ENCODE peak calls at places on chromosomes 13 and 19, in six cellular contexts. V, T, I, Z, R and C are unnamed samples.

GRCh38 chr19:14562660-14563589 is 8.9 kb downstream of the NDUFB7 start:
- DNase-seq in V (peak; percentile 67), T (no peak), I (no peak), Z (no peak), R (no peak), C (no peak)

GRCh38 chr19:53521373-53522202 is 16.4 kb upstream of the ZNF331 start:
- DNase-seq in V (peak; percentile 60), T (peak; percentile 18), I (no peak), Z (no peak), R (no peak), C (no peak)

GRCh38 chr19:29540128-29540527 is 14.3 kb downstream of the VSTM2B start:
- DNase-seq in V (no peak), T (no peak), I (no peak), Z (peak; percentile 1), R (no peak), C (no peak)

GRCh38 chr13:97224544-97225324 is 2.6 kb downstream of the MBNL2 start:
- DNase-seq in V (no peak), T (peak; percentile 84), I (no peak), Z (no peak), R (peak; percentile 69), C (peak; percentile 66)

GRCh38 chr19:10009269-10009665 is 1.0 kb downstream of the COL5A3 start:
- DNase-seq in V (peak; percentile 90), T (peak; percentile 58), I (peak; percentile 84), Z (peak; percentile 44), R (peak; percentile 75), C (peak; percentile 80)

GRCh38 chr13:77752512-77753069 is 55.1 kb downstream of the SLAIN1 start:
- DNase-seq in V (no peak), T (no peak), I (no peak), Z (no peak), R (no peak), C (no peak)

GRCh38 chr13:75836441-75836840 is 200.3 kb downstream of the LMO7 start:
- DNase-seq in V (no peak), T (peak; percentile 77), I (no peak), Z (no peak), R (no peak), C (no peak)

GRCh38 chr13:99916366-99917103 is 55.0 kb downstream of the ZIC5 start:
- DNase-seq in V (no peak), T (peak; percentile 34), I (peak; percentile 19), Z (no peak), R (peak; percentile 70), C (peak; percentile 55)

GRCh38 chr13:47831265-47831664 is 169.8 kb downstream of the SUCLA2 start:
- DNase-seq in V (no peak), T (no peak), I (no peak), Z (no peak), R (no peak), C (peak; percentile 76)

GRCh38 chr13:20301391-20302071 is 69.4 kb upstream of the GJB6 start:
- DNase-seq in V (peak; percentile 58), T (no peak), I (peak; percentile 12), Z (peak; percentile 26), R (no peak), C (peak; percentile 72)

GRCh38 chr19:10091892-10092641 is 6.0 kb downstream of the SHFL start:
- DNase-seq in V (peak; percentile 34), T (no peak), I (no peak), Z (no peak), R (no peak), C (no peak)

GRCh38 chr13:45464687-45465453 is at the start of gene COG3:
- DNase-seq in V (peak; percentile 97), T (peak; percentile 95), I (peak; percentile 95), Z (peak; percentile 90), R (peak; percentile 96), C (peak; percentile 95)

GRCh38 chr13:20824762-20825161 is 51.0 kb upstream of the EEF1AKMT1 start:
- DNase-seq in V (no peak), T (no peak), I (no peak), Z (no peak), R (peak; percentile 46), C (no peak)

GRCh38 chr13:23509781-23510543 is 60.2 kb upstream of the TNFRSF19 start:
- DNase-seq in V (no peak), T (no peak), I (no peak), Z (no peak), R (peak; percentile 74), C (peak; percentile 77)

GRCh38 chr19:17045907-17046502 is 19.4 kb upstream of the CPAMD8 start:
- DNase-seq in V (no peak), T (no peak), I (no peak), Z (no peak), R (no peak), C (no peak)

GRCh38 chr19:2202366-2202765 is 33.8 kb downstream of the PLEKHJ1 start:
- DNase-seq in V (no peak), T (no peak), I (no peak), Z (no peak), R (no peak), C (no peak)

GRCh38 chr13:111270765-111271164 is 49.7 kb upstream of the TEX29 start:
- DNase-seq in V (no peak), T (no peak), I (no peak), Z (no peak), R (peak; percentile 70), C (no peak)

GRCh38 chr13:46622918-46623256 is 69.9 kb downstream of the LRCH1 start:
- DNase-seq in V (no peak), T (peak; percentile 25), I (peak; percentile 63), Z (no peak), R (no peak), C (no peak)

GRCh38 chr19:44635581-44636438 is 7.9 kb upstream of the PVR start:
- DNase-seq in V (no peak), T (no peak), I (no peak), Z (no peak), R (no peak), C (no peak)

GRCh38 chr13:34347784-34348573 is 530.0 kb downstream of the RFC3 start:
- DNase-seq in V (no peak), T (peak; percentile 69), I (no peak), Z (no peak), R (no peak), C (no peak)

GRCh38 chr19:10748924-10749434 is 31.1 kb downstream of the DNM2 start:
- DNase-seq in V (no peak), T (peak; percentile 96), I (no peak), Z (no peak), R (peak; percentile 38), C (no peak)

GRCh38 chr13:21668665-21669599 is 1.9 kb upstream of the FGF9 start:
- DNase-seq in V (peak; percentile 50), T (peak; percentile 25), I (no peak), Z (no peak), R (peak; percentile 7), C (peak; percentile 57)

GRCh38 chr13:28037399-28037798 is 48.9 kb upstream of the URAD start:
- DNase-seq in V (no peak), T (no peak), I (no peak), Z (no peak), R (no peak), C (no peak)

GRCh38 chr13:44165895-44166496 is 207.6 kb upstream of the SERP2 start:
- DNase-seq in V (no peak), T (no peak), I (no peak), Z (no peak), R (no peak), C (no peak)

GRCh38 chr13:34020388-34020787 is 202.4 kb downstream of the RFC3 start:
- DNase-seq in V (no peak), T (no peak), I (no peak), Z (no peak), R (no peak), C (no peak)

GRCh38 chr13:97322740-97323342 is 100.7 kb downstream of the MBNL2 start:
- DNase-seq in V (no peak), T (no peak), I (no peak), Z (no peak), R (peak; percentile 43), C (peak; percentile 52)

DNA sequence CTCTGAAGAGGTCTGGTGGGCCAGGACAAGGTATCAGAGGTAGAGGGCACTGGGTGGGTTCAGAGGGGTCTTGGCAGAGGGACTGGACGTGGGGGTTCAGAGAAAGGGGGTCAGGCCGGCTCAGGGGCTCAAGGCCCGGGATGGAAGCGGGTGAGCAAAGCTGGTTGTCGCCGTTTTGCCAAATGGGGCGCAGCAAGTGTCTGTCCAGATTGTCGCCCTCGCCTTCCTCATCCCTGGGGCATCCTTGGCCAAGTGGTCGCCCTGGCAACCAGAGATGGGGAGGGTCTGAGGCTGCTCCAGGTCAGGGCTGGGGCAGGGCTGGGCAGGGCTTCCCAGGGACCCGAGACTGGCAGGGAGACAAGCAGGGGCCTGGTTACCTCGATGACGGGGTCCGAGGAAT is 6.8 kb downstream of the DOHH start:
- DNase-seq in V (no peak), T (no peak), I (no peak), Z (no peak), R (no peak), C (no peak)
- H3K4me3 ChIP-seq in V (no peak overlapping the region), T (no peak overlapping the region), I (no peak overlapping the region), Z (no peak overlapping the region), R (no peak overlapping the region), C (no peak overlapping the region)

DNA sequence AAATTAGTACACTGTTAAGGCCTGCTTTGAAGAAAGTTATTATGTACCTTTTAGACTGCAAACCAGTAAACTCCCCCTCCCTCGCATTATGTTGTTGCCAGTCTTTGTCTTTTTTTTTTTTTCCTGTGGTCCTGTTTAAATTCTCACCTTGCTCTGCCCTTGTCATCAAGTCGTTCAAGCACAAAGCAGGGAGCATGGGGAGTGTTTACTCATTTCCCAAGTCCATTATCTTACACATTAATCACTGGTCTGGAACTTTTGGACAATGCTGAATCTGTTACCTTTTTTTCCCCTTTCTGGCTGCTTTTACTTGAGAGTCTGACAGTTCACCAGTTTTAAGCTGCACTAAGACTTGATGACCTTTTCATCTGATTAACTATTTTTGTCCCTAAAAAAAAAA is 108.2 kb downstream of the DACH1 start:
- DNase-seq in V (no peak), T (no peak), I (no peak), Z (no peak), R (no peak), C (peak; percentile 36)
- H3K27ac ChIP-seq in V (no peak overlapping the region), T (peak overlapping the region; percentile 10), I (no peak overlapping the region), Z (no peak overlapping the region), R (no peak overlapping the region), C (no peak overlapping the region)

GRCh38 chr13:65985632-65986031 is 1244.5 kb downstream of the PCDH9 start:
- DNase-seq in V (no peak), T (no peak), I (no peak), Z (no peak), R (no peak), C (no peak)
- TF ChIP-seq CTCF in V (no peak), T (no peak), I (no peak), Z (no peak), R (peak; percentile 21), C (no peak)

DNA sequence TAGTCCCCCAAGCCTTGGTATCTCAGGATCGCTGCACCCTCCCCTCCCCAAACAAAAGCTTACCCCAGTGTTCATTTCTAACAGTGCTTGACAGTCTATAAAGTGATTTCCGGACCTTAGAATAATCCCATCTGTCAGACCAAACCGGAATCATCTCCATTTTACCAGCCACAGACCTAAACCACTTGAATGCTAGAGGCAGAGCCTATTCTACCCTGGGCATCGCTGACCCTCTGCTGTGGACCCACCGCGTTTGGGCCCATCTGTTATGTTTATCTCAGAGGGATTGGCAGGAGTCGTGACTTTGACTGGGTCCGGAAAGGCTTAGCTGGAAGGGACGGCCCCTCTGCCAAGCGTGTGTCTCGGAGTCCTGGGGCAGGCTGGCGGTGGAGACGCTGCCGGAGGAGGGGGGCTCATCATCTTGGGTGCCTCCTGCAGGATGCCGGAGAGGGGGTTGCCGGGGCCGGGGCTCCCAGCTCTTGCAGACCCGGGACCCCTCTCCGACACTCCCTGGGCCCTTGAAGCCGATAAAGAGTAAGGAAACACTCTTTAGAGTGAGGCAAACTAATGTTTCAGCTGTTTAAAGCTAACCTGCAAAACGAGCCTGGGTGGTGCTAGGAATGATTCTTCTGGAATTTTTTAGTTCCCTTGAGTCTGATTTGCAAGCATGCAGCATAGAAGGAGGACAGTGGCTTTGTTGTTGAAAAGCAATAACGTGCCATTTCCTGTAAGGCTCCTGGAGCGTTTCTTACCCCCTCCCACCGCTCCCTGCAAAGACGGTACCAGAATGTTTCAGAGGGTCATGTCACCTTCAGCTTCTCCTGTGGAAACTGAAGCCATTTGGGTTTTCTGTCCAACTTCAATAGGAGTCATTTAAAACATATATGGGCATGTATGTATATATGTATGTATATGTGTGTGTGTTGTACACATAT is 1.3 kb downstream of the SLC25A42 start:
- DNase-seq in V (no peak), T (no peak), I (no peak), Z (no peak), R (no peak), C (peak; percentile 28)
- H3K4me3 ChIP-seq in V (peak overlapping the region; percentile 76), T (peak overlapping the region; percentile 35), I (peak overlapping the region; percentile 82), Z (peak overlapping the region; percentile 76), R (peak overlapping the region; percentile 71), C (peak overlapping the region; percentile 55)